ENCODE peak calls at places on chromosomes 16 and 17, in five cellular contexts. U, Z, B, X and W are unnamed samples.

GRCh38 chr17:81735181-81736102 is 23.4 kb downstream of the SLC25A10 start:
- DNase-seq in U (peak; percentile 48), Z (no peak), B (no peak), X (peak; percentile 70), W (no peak)

GRCh38 chr17:72378414-72379395 is 257.9 kb downstream of the SOX9 start:
- DNase-seq in U (no peak), Z (no peak), B (no peak), X (no peak), W (no peak)

GRCh38 chr16:85523602-85524364 is 89.3 kb upstream of the GSE1 start:
- DNase-seq in U (peak; percentile 29), Z (no peak), B (no peak), X (no peak), W (no peak)

GRCh38 chr17:2357237-2357636 is 19.9 kb downstream of the SGSM2 start:
- DNase-seq in U (no peak), Z (no peak), B (no peak), X (no peak), W (no peak)

GRCh38 chr17:40910441-40910841 is 25.4 kb upstream of the KRT20 start:
- DNase-seq in U (peak; percentile 89), Z (no peak), B (peak; percentile 87), X (peak; percentile 31), W (peak; percentile 82)

GRCh38 chr17:77507116-77507885 is 366.5 kb downstream of the SEC14L1 start:
- DNase-seq in U (no peak), Z (no peak), B (no peak), X (no peak), W (no peak)

GRCh38 chr16:22813223-22813945 is 578 bp upstream of the HS3ST2 start:
- DNase-seq in U (peak; percentile 23), Z (no peak), B (no peak), X (peak; percentile 6), W (no peak)

GRCh38 chr17:10372906-10373305 is at the start of gene MYH13:
- DNase-seq in U (no peak), Z (no peak), B (no peak), X (no peak), W (no peak)

GRCh38 chr17:65583921-65584603 is 22.6 kb upstream of the AXIN2 start:
- DNase-seq in U (no peak), Z (no peak), B (no peak), X (no peak), W (no peak)

GRCh38 chr16:12833939-12834338 is 30.3 kb upstream of the CPPED1 start:
- DNase-seq in U (peak; percentile 13), Z (no peak), B (no peak), X (peak; percentile 71), W (no peak)

GRCh38 chr17:78839762-78840529 is 668 bp downstream of the USP36 start:
- DNase-seq in U (peak; percentile 66), Z (no peak), B (no peak), X (peak; percentile 43), W (no peak)

GRCh38 chr16:12618515-12618914 is 185.2 kb downstream of the CPPED1 start:
- DNase-seq in U (no peak), Z (no peak), B (no peak), X (no peak), W (no peak)

GRCh38 chr17:18198530-18198929 is 14.9 kb downstream of the ALKBH5 start:
- DNase-seq in U (no peak), Z (no peak), B (no peak), X (no peak), W (no peak)

GRCh38 chr17:49196520-49196919 is 13.9 kb downstream of the GNGT2 start:
- DNase-seq in U (no peak), Z (no peak), B (no peak), X (no peak), W (no peak)

GRCh38 chr17:13584701-13585080 is 17.0 kb downstream of the HS3ST3A1 start:
- DNase-seq in U (peak; percentile 46), Z (no peak), B (no peak), X (peak; percentile 49), W (no peak)

GRCh38 chr16:12395266-12395665 is 408.4 kb downstream of the CPPED1 start:
- DNase-seq in U (peak; percentile 33), Z (no peak), B (no peak), X (no peak), W (no peak)

GRCh38 chr16:4376126-4376819 is 4.6 kb downstream of the VASN start:
- DNase-seq in U (peak; percentile 92), Z (no peak), B (no peak), X (peak; percentile 60), W (no peak)

GRCh38 chr16:5516115-5516514 is 418.5 kb upstream of the EEF2KMT start:
- DNase-seq in U (no peak), Z (no peak), B (no peak), X (no peak), W (no peak)

GRCh38 chr17:64291268-64291851 is 28.3 kb upstream of the TEX2 start:
- DNase-seq in U (no peak), Z (no peak), B (no peak), X (peak; percentile 43), W (no peak)

GRCh38 chr17:30922235-30922993 is 669 bp downstream of the ADAP2 start:
- DNase-seq in U (no peak), Z (no peak), B (no peak), X (no peak), W (no peak)

GRCh38 chr17:66676421-66676820 is 158.5 kb upstream of the CACNG5 start:
- DNase-seq in U (no peak), Z (no peak), B (no peak), X (peak; percentile 96), W (no peak)

GRCh38 chr17:17613708-17614114 is 22.2 kb upstream of the PEMT start:
- DNase-seq in U (peak; percentile 74), Z (peak; percentile 81), B (peak; percentile 41), X (peak; percentile 84), W (no peak)

GRCh38 chr16:68257906-68258800 is 6.2 kb upstream of the SLC7A6 start:
- DNase-seq in U (peak; percentile 86), Z (no peak), B (no peak), X (peak; percentile 80), W (peak; percentile 31)

GRCh38 chr17:8574687-8575086 is 55.8 kb downstream of the MYH10 start:
- DNase-seq in U (no peak), Z (no peak), B (no peak), X (no peak), W (no peak)
- TF ChIP-seq CTCF in U (no peak), Z (no peak), B (no peak), X (peak; percentile 32), W (no peak)

GRCh38 chr17:29618272-29619065 is 4.2 kb downstream of the CORO6 start:
- DNase-seq in U (no peak), Z (no peak), B (no peak), X (no peak), W (no peak)
- H3K4me3 ChIP-seq in U (no peak overlapping the region), Z (no peak overlapping the region), B (no peak overlapping the region), X (peak overlapping the region; percentile 66), W (no peak overlapping the region)

GRCh38 chr16:73389075-73389474 is 341.1 kb upstream of the ZFHX3 start:
- DNase-seq in U (no peak), Z (no peak), B (no peak), X (no peak), W (no peak)
- TF ChIP-seq CTCF in U (no peak), Z (no peak), B (no peak), X (no peak), W (no peak)

GRCh38 chr17:50563095-50563511 is 2.6 kb downstream of the CACNA1G start:
- DNase-seq in U (no peak), Z (no peak), B (no peak), X (no peak), W (no peak)

GRCh38 chr17:50560931-50561750 is 626 bp downstream of the CACNA1G start:
- DNase-seq in U (no peak), Z (no peak), B (no peak), X (no peak), W (no peak)

GRCh38 chr17:50560185-50560824 is at the start of gene CACNA1G:
- DNase-seq in U (peak; percentile 77), Z (peak; percentile 46), B (no peak), X (peak; percentile 88), W (no peak)

GRCh38 chr17:50562266-50563094 is 2.0 kb downstream of the CACNA1G start:
- DNase-seq in U (no peak), Z (no peak), B (no peak), X (no peak), W (no peak)

DNA sequence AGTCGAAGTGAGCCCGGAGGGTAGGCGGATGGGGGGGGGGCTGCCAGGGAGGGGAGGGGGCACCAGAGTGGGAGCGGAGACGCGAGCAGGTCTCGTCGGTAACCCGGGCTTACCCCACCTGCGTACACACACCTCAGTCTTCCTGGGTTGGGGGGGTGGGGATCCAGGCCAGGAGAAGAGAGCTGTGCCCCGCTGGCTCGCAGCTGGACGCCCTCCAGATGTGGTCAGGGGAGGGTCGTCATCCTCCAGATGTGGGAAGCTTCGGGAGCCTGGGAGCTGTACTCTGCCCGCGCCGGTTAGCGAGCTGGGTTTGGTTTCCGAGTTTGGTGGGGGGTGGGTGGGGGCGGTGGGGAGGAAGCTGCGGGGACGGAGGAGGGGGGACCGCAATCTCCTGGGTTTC is 1.3 kb downstream of the CACNA1G start:
- DNase-seq in U (no peak), Z (no peak), B (no peak), X (no peak), W (no peak)
- H3K4me3 ChIP-seq in U (peak overlapping the region; percentile 26), Z (no peak overlapping the region), B (no peak overlapping the region), X (no peak overlapping the region), W (no peak overlapping the region)

DNA sequence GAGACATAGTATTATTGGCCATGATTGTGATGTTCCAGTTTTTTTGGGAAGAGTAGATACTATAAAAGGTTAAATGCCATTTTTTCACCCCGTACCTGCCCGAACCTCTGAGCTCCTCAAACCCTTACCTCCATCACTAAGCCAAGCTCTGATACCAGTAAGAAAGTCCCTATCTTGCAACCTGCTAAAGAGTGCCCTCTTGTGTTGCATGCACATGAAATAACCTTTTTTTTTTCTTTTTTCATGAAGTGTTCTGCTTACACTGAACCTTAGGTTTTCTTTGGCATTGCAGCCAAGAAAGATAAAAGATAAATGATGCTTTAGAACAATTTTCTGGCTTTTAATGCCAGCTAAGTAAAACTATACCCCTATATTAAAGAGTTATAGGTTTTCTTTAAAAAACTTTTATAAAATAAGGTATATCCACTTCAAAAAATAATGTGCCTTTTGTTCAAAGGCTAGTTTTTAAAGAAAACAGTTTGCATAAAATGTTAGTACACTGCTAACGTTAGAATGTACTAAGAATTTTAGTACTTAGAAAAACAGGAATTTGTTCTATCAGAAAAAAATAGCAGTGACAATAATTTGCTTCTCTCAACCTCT is 295.3 kb upstream of the PMFBP1 start:
- DNase-seq in U (peak; percentile 61), Z (peak; percentile 25), B (peak; percentile 18), X (peak; percentile 54), W (peak; percentile 10)
- TF ChIP-seq CTCF in U (peak; percentile 89), Z (peak; percentile 61), B (peak; percentile 72), X (peak; percentile 70), W (peak; percentile 56)